ENCODE peak calls at places on chromosome 21, in nine cellular contexts. One of them, this sample, is unnamed.

GRCh38 chr21:40051801-40052200 is 184.6 kb downstream of the PCP4 start:
- DNase-seq in GM12865: no peak
- DNase-seq in fibroblast of lung: no peak
- DNase-seq in kidney: no peak
- DNase-seq in cardiac muscle cell: no peak
- DNase-seq in H1: no peak
- DNase-seq in transverse colon: no peak
- DNase-seq in sigmoid colon: no peak
- DNase-seq in lower lobe of right lung: no peak
- DNase-seq in this sample: no peak

GRCh38 chr21:35190201-35190701 is 141.1 kb upstream of the RUNX1 start:
- DNase-seq in H1: no peak
- DNase-seq in cardiac muscle cell: no peak
- DNase-seq in lower lobe of right lung: no peak
- DNase-seq in fibroblast of lung: no peak
- DNase-seq in transverse colon: no peak
- DNase-seq in GM12865: peak
- DNase-seq in kidney: no peak
- DNase-seq in sigmoid colon: no peak
- DNase-seq in this sample: no peak

GRCh38 chr21:24217141-24217540 is 1390.1 kb downstream of the MRPL39 start:
- DNase-seq in transverse colon: no peak
- DNase-seq in cardiac muscle cell: no peak
- DNase-seq in lower lobe of right lung: no peak
- DNase-seq in GM12865: no peak
- DNase-seq in H1: no peak
- DNase-seq in fibroblast of lung: no peak
- DNase-seq in sigmoid colon: no peak
- DNase-seq in kidney: no peak
- DNase-seq in this sample: no peak

GRCh38 chr21:32389337-32390015 is 3.3 kb downstream of the URB1 start:
- DNase-seq in kidney: no peak
- DNase-seq in GM12865: no peak
- DNase-seq in H1: no peak
- DNase-seq in sigmoid colon: no peak
- DNase-seq in transverse colon: no peak
- DNase-seq in fibroblast of lung: no peak
- DNase-seq in cardiac muscle cell: no peak
- DNase-seq in lower lobe of right lung: no peak
- DNase-seq in this sample: no peak

GRCh38 chr21:31671931-31672330 is 12.4 kb downstream of the SOD1 start:
- DNase-seq in kidney: no peak
- DNase-seq in transverse colon: no peak
- DNase-seq in cardiac muscle cell: no peak
- DNase-seq in H1: no peak
- DNase-seq in lower lobe of right lung: no peak
- DNase-seq in GM12865: no peak
- DNase-seq in fibroblast of lung: no peak
- DNase-seq in sigmoid colon: no peak
- DNase-seq in this sample: no peak

GRCh38 chr21:37536616-37537278 is 170.2 kb downstream of the DYRK1A start:
- DNase-seq in fibroblast of lung: no peak
- DNase-seq in sigmoid colon: peak
- DNase-seq in transverse colon: no peak
- DNase-seq in H1: no peak
- DNase-seq in GM12865: no peak
- DNase-seq in cardiac muscle cell: peak
- DNase-seq in lower lobe of right lung: no peak
- DNase-seq in kidney: no peak
- DNase-seq in this sample: no peak

GRCh38 chr21:29540289-29540688 is 241.6 kb downstream of the BACH1 start:
- DNase-seq in GM12865: no peak
- DNase-seq in cardiac muscle cell: no peak
- DNase-seq in lower lobe of right lung: no peak
- DNase-seq in kidney: no peak
- DNase-seq in H1: no peak
- DNase-seq in transverse colon: no peak
- DNase-seq in fibroblast of lung: peak
- DNase-seq in sigmoid colon: no peak
- DNase-seq in this sample: no peak

GRCh38 chr21:32712043-32712442 is 15.8 kb downstream of the SYNJ1 start:
- DNase-seq in H1: no peak
- DNase-seq in sigmoid colon: no peak
- DNase-seq in kidney: no peak
- DNase-seq in cardiac muscle cell: no peak
- DNase-seq in transverse colon: peak
- DNase-seq in lower lobe of right lung: no peak
- DNase-seq in fibroblast of lung: no peak
- DNase-seq in GM12865: peak
- DNase-seq in this sample: no peak

GRCh38 chr21:39312112-39313041 is 1.1 kb downstream of the BRWD1 start:
- DNase-seq in kidney: peak
- DNase-seq in transverse colon: peak
- DNase-seq in sigmoid colon: peak
- DNase-seq in cardiac muscle cell: peak
- DNase-seq in fibroblast of lung: peak
- DNase-seq in H1: peak
- DNase-seq in GM12865: peak
- DNase-seq in lower lobe of right lung: peak
- DNase-seq in this sample: no peak

GRCh38 chr21:42097860-42098259 is 26.7 kb downstream of the UMODL1 start:
- DNase-seq in GM12865: no peak
- DNase-seq in cardiac muscle cell: no peak
- DNase-seq in kidney: peak
- DNase-seq in fibroblast of lung: peak
- DNase-seq in lower lobe of right lung: no peak
- DNase-seq in sigmoid colon: no peak
- DNase-seq in transverse colon: peak
- DNase-seq in H1: no peak
- DNase-seq in this sample: peak

GRCh38 chr21:38773108-38774061 is 32.3 kb upstream of the ETS2 start:
- DNase-seq in H1: no peak
- DNase-seq in GM12865: peak
- DNase-seq in sigmoid colon: no peak
- DNase-seq in kidney: no peak
- DNase-seq in transverse colon: no peak
- DNase-seq in lower lobe of right lung: no peak
- DNase-seq in cardiac muscle cell: no peak
- DNase-seq in fibroblast of lung: peak
- DNase-seq in this sample: peak

GRCh38 chr21:39686636-39687035 is 58.3 kb upstream of the IGSF5 start:
- DNase-seq in H1: no peak
- DNase-seq in sigmoid colon: no peak
- DNase-seq in cardiac muscle cell: no peak
- DNase-seq in transverse colon: peak
- DNase-seq in fibroblast of lung: no peak
- DNase-seq in lower lobe of right lung: no peak
- DNase-seq in GM12865: no peak
- DNase-seq in kidney: no peak
- DNase-seq in this sample: no peak

GRCh38 chr21:20877976-20878375 is 120.2 kb upstream of the NCAM2 start:
- DNase-seq in kidney: no peak
- DNase-seq in sigmoid colon: no peak
- DNase-seq in lower lobe of right lung: no peak
- DNase-seq in GM12865: no peak
- DNase-seq in cardiac muscle cell: no peak
- DNase-seq in transverse colon: no peak
- DNase-seq in fibroblast of lung: no peak
- DNase-seq in H1: no peak
- DNase-seq in this sample: no peak

GRCh38 chr21:20882462-20883415 is 115.5 kb upstream of the NCAM2 start:
- DNase-seq in sigmoid colon: no peak
- DNase-seq in lower lobe of right lung: no peak
- DNase-seq in transverse colon: peak
- DNase-seq in cardiac muscle cell: peak
- DNase-seq in fibroblast of lung: peak
- DNase-seq in GM12865: peak
- DNase-seq in kidney: no peak
- DNase-seq in H1: peak
- DNase-seq in this sample: no peak
- TF ChIP-seq CTCF in sigmoid colon: no peak
- TF ChIP-seq CTCF in lower lobe of right lung: peak
- TF ChIP-seq CTCF in transverse colon: peak
- TF ChIP-seq CTCF in cardiac muscle cell: peak
- TF ChIP-seq CTCF in fibroblast of lung: peak
- TF ChIP-seq CTCF in GM12865: peak
- TF ChIP-seq CTCF in kidney: peak
- TF ChIP-seq CTCF in H1: no peak
- TF ChIP-seq CTCF in this sample: peak

GRCh38 chr21:44407493-44407892 is 47.8 kb upstream of the LRRC3 start:
- DNase-seq in sigmoid colon: no peak
- DNase-seq in H1: no peak
- DNase-seq in kidney: no peak
- DNase-seq in fibroblast of lung: no peak
- DNase-seq in lower lobe of right lung: no peak
- DNase-seq in transverse colon: no peak
- DNase-seq in GM12865: no peak
- DNase-seq in cardiac muscle cell: no peak
- DNase-seq in this sample: no peak
- H3K4me3 ChIP-seq in sigmoid colon: no peak
- H3K4me3 ChIP-seq in H1: no peak
- H3K4me3 ChIP-seq in kidney: no peak
- H3K4me3 ChIP-seq in fibroblast of lung: no peak
- H3K4me3 ChIP-seq in lower lobe of right lung: no peak
- H3K4me3 ChIP-seq in transverse colon: no peak
- H3K4me3 ChIP-seq in GM12865: no peak
- H3K4me3 ChIP-seq in cardiac muscle cell: no peak
- H3K4me3 ChIP-seq in this sample: no peak

DNA sequence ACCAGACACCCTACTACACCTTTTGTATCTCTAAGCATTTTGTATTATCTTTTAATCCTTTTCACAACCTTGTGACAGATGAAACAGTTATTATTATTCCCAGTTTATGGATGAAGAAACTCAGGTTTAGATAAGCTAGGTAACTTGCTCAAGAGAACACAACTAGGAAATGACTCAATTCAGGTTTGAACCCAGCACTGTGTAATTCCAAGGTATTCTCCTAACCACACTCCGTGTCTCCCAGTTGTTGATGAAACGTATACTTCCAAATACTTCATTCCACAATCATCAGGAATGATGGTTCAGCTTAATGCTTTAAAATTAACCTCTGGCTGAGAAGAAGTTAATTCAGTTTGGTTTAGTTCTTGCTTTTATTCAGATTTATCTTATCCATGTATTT is 51.7 kb upstream of the MRPS6 start:
- DNase-seq in GM12865: no peak
- DNase-seq in fibroblast of lung: no peak
- DNase-seq in lower lobe of right lung: no peak
- DNase-seq in cardiac muscle cell: no peak
- DNase-seq in H1: no peak
- DNase-seq in kidney: no peak
- DNase-seq in sigmoid colon: no peak
- DNase-seq in transverse colon: no peak
- DNase-seq in this sample: no peak
- TF ChIP-seq CTCF in GM12865: no peak
- TF ChIP-seq CTCF in fibroblast of lung: no peak
- TF ChIP-seq CTCF in lower lobe of right lung: no peak
- TF ChIP-seq CTCF in cardiac muscle cell: no peak
- TF ChIP-seq CTCF in H1: no peak
- TF ChIP-seq CTCF in kidney: no peak
- TF ChIP-seq CTCF in sigmoid colon: no peak
- TF ChIP-seq CTCF in transverse colon: no peak
- TF ChIP-seq CTCF in this sample: no peak

GRCh38 chr21:16195476-16195875 is 465.7 kb downstream of the USP25 start:
- DNase-seq in fibroblast of lung: peak
- DNase-seq in cardiac muscle cell: no peak
- DNase-seq in H1: no peak
- DNase-seq in sigmoid colon: no peak
- DNase-seq in kidney: no peak
- DNase-seq in transverse colon: no peak
- DNase-seq in lower lobe of right lung: no peak
- DNase-seq in GM12865: no peak
- DNase-seq in this sample: no peak

GRCh38 chr21:16198546-16198945 is 468.8 kb downstream of the USP25 start:
- DNase-seq in transverse colon: no peak
- DNase-seq in kidney: no peak
- DNase-seq in GM12865: no peak
- DNase-seq in sigmoid colon: no peak
- DNase-seq in cardiac muscle cell: no peak
- DNase-seq in lower lobe of right lung: no peak
- DNase-seq in fibroblast of lung: no peak
- DNase-seq in H1: no peak
- DNase-seq in this sample: no peak

GRCh38 chr21:16195896-16196443 is 466.2 kb downstream of the USP25 start:
- DNase-seq in kidney: no peak
- DNase-seq in cardiac muscle cell: no peak
- DNase-seq in lower lobe of right lung: no peak
- DNase-seq in fibroblast of lung: peak
- DNase-seq in transverse colon: no peak
- DNase-seq in sigmoid colon: no peak
- DNase-seq in GM12865: no peak
- DNase-seq in H1: no peak
- DNase-seq in this sample: no peak

GRCh38 chr21:16194851-16195251 is 465.1 kb downstream of the USP25 start:
- DNase-seq in fibroblast of lung: peak
- DNase-seq in sigmoid colon: no peak
- DNase-seq in H1: no peak
- DNase-seq in lower lobe of right lung: no peak
- DNase-seq in kidney: no peak
- DNase-seq in GM12865: no peak
- DNase-seq in transverse colon: no peak
- DNase-seq in cardiac muscle cell: peak
- DNase-seq in this sample: no peak

DNA sequence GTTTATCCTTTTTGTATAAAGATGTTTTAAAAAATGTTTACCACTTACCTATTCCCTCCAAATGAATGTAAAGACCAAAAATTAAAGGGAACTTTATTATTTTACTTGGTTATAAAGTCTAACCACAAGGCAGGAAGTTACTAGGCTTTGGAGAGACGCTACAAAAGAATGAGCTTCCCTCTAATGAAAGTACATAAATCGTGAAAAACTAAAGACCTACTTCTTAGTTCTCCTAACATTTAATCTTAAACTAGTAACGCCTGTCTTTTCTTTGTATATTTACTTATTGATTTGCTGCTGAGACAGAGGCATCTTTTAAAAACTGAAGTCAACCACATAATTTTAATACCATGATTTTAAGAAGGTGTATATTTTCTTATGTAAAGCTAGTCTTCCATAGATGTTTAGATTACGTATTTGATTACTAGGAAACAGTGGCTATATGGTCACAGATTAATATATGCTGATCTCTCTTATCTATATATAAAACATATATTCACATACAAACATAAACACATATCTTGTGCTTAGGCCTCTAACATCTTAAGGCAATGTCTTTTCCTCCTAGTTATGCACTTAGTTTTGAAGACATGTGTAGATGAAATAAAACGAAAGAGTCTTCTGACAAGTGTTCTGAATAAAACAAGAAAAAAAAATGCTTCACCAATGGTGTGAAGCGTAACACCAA is 466.9 kb downstream of the USP25 start:
- DNase-seq in H1: no peak
- DNase-seq in transverse colon: no peak
- DNase-seq in lower lobe of right lung: no peak
- DNase-seq in GM12865: no peak
- DNase-seq in fibroblast of lung: peak
- DNase-seq in cardiac muscle cell: no peak
- DNase-seq in kidney: no peak
- DNase-seq in sigmoid colon: no peak
- DNase-seq in this sample: no peak
- H3K4me3 ChIP-seq in H1: no peak
- H3K4me3 ChIP-seq in transverse colon: no peak
- H3K4me3 ChIP-seq in lower lobe of right lung: peak
- H3K4me3 ChIP-seq in GM12865: no peak
- H3K4me3 ChIP-seq in fibroblast of lung: peak
- H3K4me3 ChIP-seq in cardiac muscle cell: peak
- H3K4me3 ChIP-seq in kidney: peak
- H3K4me3 ChIP-seq in sigmoid colon: peak
- H3K4me3 ChIP-seq in this sample: peak